ENCODE peak calls at places on chromosomes 11 and 22, in six cellular contexts. F is neural progenitor cell, H is MM.1S, N is neural crest cell, D is body of pancreas, R is hepatocyte. P is an unnamed sample.
A peak's percentile ranks its signal among the peaks of the same experiment; 100 is the strongest.

GRCh38 chr11:64003807-64004589 is 17.8 kb downstream of the OTUB1 start:
- DNase-seq in F (no peak), H (no peak), N (no peak), D (peak; percentile 34), R (no peak), P (no peak)

GRCh38 chr11:69700278-69701140 is 3.3 kb downstream of the FGF19 start:
- DNase-seq in F (peak; percentile 81), H (no peak), N (no peak), D (peak; percentile 65), R (peak; percentile 83), P (peak; percentile 62)

GRCh38 chr11:127528297-127528696 is 527.7 kb upstream of the KIRREL3 start:
- DNase-seq in F (no peak), H (no peak), N (no peak), D (no peak), R (no peak), P (no peak)

GRCh38 chr11:86157797-86158378 is 86.7 kb upstream of the EED start:
- DNase-seq in F (no peak), H (no peak), N (no peak), D (no peak), R (no peak), P (no peak)

GRCh38 chr22:27797793-27798525 is 3.6 kb downstream of the MN1 start:
- DNase-seq in F (peak; percentile 57), H (no peak), N (no peak), D (no peak), R (no peak), P (no peak)

GRCh38 chr22:28442264-28442950 is 237.2 kb downstream of the TTC28 start:
- DNase-seq in F (peak; percentile 91), H (peak; percentile 50), N (peak; percentile 62), D (peak; percentile 82), R (peak; percentile 93), P (peak; percentile 81)

GRCh38 chr11:81359476-81359875 is 1374.2 kb downstream of the FAM181B start:
- DNase-seq in F (no peak), H (no peak), N (no peak), D (no peak), R (no peak), P (no peak)

GRCh38 chr11:116353517-116353916 is 419.3 kb downstream of the BUD13 start:
- DNase-seq in F (no peak), H (no peak), N (no peak), D (peak; percentile 13), R (peak; percentile 68), P (no peak)

GRCh38 chr11:117815262-117815803 is 9.2 kb downstream of the FXYD2 start:
- DNase-seq in F (no peak), H (peak; percentile 87), N (no peak), D (peak; percentile 66), R (no peak), P (no peak)

GRCh38 chr11:73507086-73507485 is 90.8 kb downstream of the FAM168A start:
- DNase-seq in F (no peak), H (no peak), N (no peak), D (no peak), R (no peak), P (no peak)

GRCh38 chr11:101336858-101337257 is 207.2 kb upstream of the PGR start:
- DNase-seq in F (no peak), H (no peak), N (no peak), D (no peak), R (no peak), P (no peak)

GRCh38 chr22:41857160-41857859 is 24.4 kb downstream of the SREBF2 start:
- DNase-seq in F (peak; percentile 70), H (no peak), N (peak; percentile 33), D (peak; percentile 38), R (peak; percentile 47), P (peak; percentile 70)

GRCh38 chr22:36862251-36863242 is 1.7 kb downstream of the NCF4 start:
- DNase-seq in F (no peak), H (no peak), N (no peak), D (peak; percentile 64), R (no peak), P (no peak)

GRCh38 chr22:46007848-46008261 is 30.9 kb upstream of the WNT7B start:
- DNase-seq in F (no peak), H (no peak), N (no peak), D (peak; percentile 75), R (peak; percentile 40), P (no peak)

GRCh38 chr22:27874185-27874584 is 44.9 kb downstream of the PITPNB start:
- DNase-seq in F (no peak), H (no peak), N (no peak), D (no peak), R (no peak), P (no peak)

GRCh38 chr22:23163665-23164064 is 16.6 kb upstream of the BCR start:
- DNase-seq in F (no peak), H (no peak), N (no peak), D (no peak), R (no peak), P (no peak)

GRCh38 chr22:48758905-48759875 is 1068.5 kb downstream of the BRD1 start:
- DNase-seq in F (no peak), H (no peak), N (no peak), D (no peak), R (peak; percentile 1), P (no peak)

GRCh38 chr11:72812968-72813739 is 1.1 kb upstream of the ATG16L2 start:
- DNase-seq in F (peak; percentile 72), H (peak; percentile 84), N (peak; percentile 44), D (peak; percentile 58), R (peak; percentile 49), P (peak; percentile 61)

GRCh38 chr11:47216141-47216798 is 1.5 kb downstream of the DDB2 start:
- DNase-seq in F (peak; percentile 32), H (peak; percentile 8), N (no peak), D (peak; percentile 50), R (peak; percentile 79), P (no peak)

GRCh38 chr22:49403102-49403501 is 424.6 kb downstream of the BRD1 start:
- DNase-seq in F (no peak), H (no peak), N (no peak), D (no peak), R (no peak), P (no peak)

GRCh38 chr11:75349540-75350116 is 1.8 kb downstream of the ARRB1 start:
- DNase-seq in F (peak; percentile 52), H (no peak), N (no peak), D (no peak), R (no peak), P (no peak)

GRCh38 chr22:46500201-46500600 is 37.2 kb downstream of the CELSR1 start:
- DNase-seq in F (peak; percentile 97), H (no peak), N (peak; percentile 75), D (no peak), R (peak; percentile 18), P (peak; percentile 39)

GRCh38 chr22:24141586-24141985 is 39.7 kb upstream of the SUSD2 start:
- DNase-seq in F (no peak), H (peak; percentile 88), N (no peak), D (no peak), R (no peak), P (no peak)

GRCh38 chr22:23216331-23217170 is 36.2 kb downstream of the BCR start:
- DNase-seq in F (no peak), H (no peak), N (no peak), D (no peak), R (no peak), P (no peak)

GRCh38 chr11:75872887-75873416 is 57.9 kb downstream of the UVRAG start:
- DNase-seq in F (no peak), H (no peak), N (no peak), D (no peak), R (no peak), P (no peak)

GRCh38 chr11:64769283-64769682 is 9.1 kb downstream of the SF1 start:
- DNase-seq in F (no peak), H (no peak), N (no peak), D (no peak), R (no peak), P (no peak)

GRCh38 chr11:123430736-123431356 is 777 bp downstream of the GRAMD1B start:
- DNase-seq in F (peak; percentile 70), H (no peak), N (peak; percentile 32), D (peak; percentile 61), R (peak; percentile 45), P (peak; percentile 68)

GRCh38 chr11:8092587-8093424 is 11.8 kb downstream of the TUB start:
- DNase-seq in F (peak; percentile 77), H (peak; percentile 68), N (peak; percentile 50), D (peak; percentile 81), R (peak; percentile 77), P (peak; percentile 71)

GRCh38 chr11:125376117-125376516 is 119.9 kb downstream of the FEZ1 start:
- DNase-seq in F (no peak), H (peak; percentile 42), N (no peak), D (peak; percentile 73), R (peak; percentile 41), P (no peak)

GRCh38 chr22:23450434-23450795 is 129.7 kb downstream of the IGLL1 start:
- DNase-seq in F (no peak), H (no peak), N (no peak), D (no peak), R (no peak), P (no peak)

GRCh38 chr22:29205598-29206371 is at the start of gene EMID1:
- DNase-seq in F (peak; percentile 79), H (peak; percentile 53), N (no peak), D (peak; percentile 60), R (peak; percentile 81), P (peak; percentile 59)

DNA sequence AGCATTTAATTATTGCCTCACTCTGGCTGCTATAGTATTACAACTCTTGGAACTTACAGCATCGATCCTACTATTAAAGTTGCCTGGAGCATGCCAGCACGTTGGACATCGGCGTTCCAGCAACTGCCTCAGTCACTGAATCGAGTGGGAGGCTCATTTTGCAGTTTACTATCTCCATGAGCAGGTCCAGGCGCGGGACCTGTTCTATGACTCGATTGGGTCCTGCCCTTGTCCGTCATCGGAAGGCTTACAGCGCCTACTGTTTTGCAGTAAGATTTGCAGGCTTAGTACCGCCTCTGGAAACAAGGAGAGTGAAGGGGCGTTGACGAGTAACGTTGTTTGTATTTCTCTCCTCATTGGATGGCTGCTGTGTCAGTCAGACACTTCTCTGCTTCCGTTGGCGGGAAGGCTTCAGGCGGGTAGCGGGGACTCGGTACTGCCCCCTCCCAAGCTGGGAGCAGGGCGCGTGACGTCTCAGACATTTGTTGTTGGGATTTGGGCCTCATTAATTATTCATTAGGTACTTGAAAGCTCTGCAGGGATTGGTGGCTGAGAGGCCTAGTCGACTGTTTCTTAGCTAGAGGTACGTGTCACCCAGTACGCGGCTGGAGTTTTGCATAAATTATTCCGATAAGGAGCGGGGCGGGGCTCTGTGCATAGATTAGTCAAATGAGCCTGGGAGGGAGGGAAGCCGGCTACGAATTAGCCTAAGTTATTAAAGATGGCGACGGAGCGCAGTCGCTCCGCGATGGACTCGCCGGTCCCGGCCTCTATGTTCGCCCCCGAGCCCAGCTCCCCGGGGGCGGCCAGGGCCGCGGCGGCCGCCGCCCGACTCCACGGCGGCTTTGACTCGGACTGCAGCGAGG is at the start of gene GTPBP1:
- DNase-seq in F (peak; percentile 100), H (peak; percentile 100), N (peak; percentile 98), D (peak; percentile 100), R (peak; percentile 100), P (peak; percentile 96)
- TF ChIP-seq CTCF in F (no peak), H (no peak), N (no peak), D (peak; percentile 30), R (no peak), P (no peak)

GRCh38 chr11:9460322-9461067 is at the start of gene ZNF143:
- DNase-seq in F (peak; percentile 100), H (peak; percentile 100), N (peak; percentile 99), D (peak; percentile 100), R (peak; percentile 100), P (peak; percentile 98)
- TF ChIP-seq CTCF in F (no peak), H (no peak), N (no peak), D (peak; percentile 45), R (no peak), P (no peak)

GRCh38 chr22:43922123-43922522 is 1.5 kb upstream of the PNPLA3 start:
- DNase-seq in F (peak; percentile 24), H (no peak), N (no peak), D (no peak), R (no peak), P (no peak)
- TF ChIP-seq CTCF in F (peak; percentile 36), H (no peak), N (no peak), D (no peak), R (no peak), P (peak; percentile 18)

GRCh38 chr11:57700425-57700824 is 11.6 kb downstream of the MED19 start:
- DNase-seq in F (peak; percentile 16), H (no peak), N (no peak), D (no peak), R (no peak), P (no peak)
- TF ChIP-seq CTCF in F (peak; percentile 22), H (no peak), N (no peak), D (no peak), R (no peak), P (no peak)